ENCODE peak calls at places on chromosomes 7 and 10, in five cellular contexts. M is IMR-90, L is K562, H is HepG2, S is A549. D is an unnamed sample.

GRCh38 chr7:158567153-158567603 is 20.4 kb downstream of the PTPRN2 start:
- DNase-seq in M (no peak), L (no peak), H (no peak), S (no peak), D (no peak)

GRCh38 chr10:36538945-36539586 is 586.3 kb upstream of the ANKRD30A start:
- DNase-seq in M (peak), L (no peak), H (no peak), S (no peak), D (no peak)

GRCh38 chr10:80283536-80284199 is 5.8 kb downstream of the MAT1A start:
- DNase-seq in M (no peak), L (no peak), H (no peak), S (no peak), D (no peak)

GRCh38 chr7:7761974-7762769 is 43.8 kb upstream of the RPA3 start:
- DNase-seq in M (peak), L (peak), H (no peak), S (no peak), D (no peak)

GRCh38 chr10:60385399-60385738 is 4.3 kb downstream of the ANK3 start:
- DNase-seq in M (no peak), L (no peak), H (no peak), S (no peak), D (no peak)

GRCh38 chr10:86868353-86868752 is 89.1 kb downstream of the MMRN2 start:
- DNase-seq in M (peak), L (no peak), H (no peak), S (no peak), D (no peak)

GRCh38 chr7:130141161-130141857 is 63.9 kb downstream of the TMEM209 start:
- DNase-seq in M (peak), L (peak), H (no peak), S (no peak), D (peak)

GRCh38 chr10:77290528-77291155 is 347.0 kb downstream of the KCNMA1 start:
- DNase-seq in M (peak), L (no peak), H (no peak), S (peak), D (no peak)

GRCh38 chr10:79155301-79156081 is 86.7 kb downstream of the ZMIZ1 start:
- DNase-seq in M (peak), L (no peak), H (no peak), S (no peak), D (no peak)

DNA sequence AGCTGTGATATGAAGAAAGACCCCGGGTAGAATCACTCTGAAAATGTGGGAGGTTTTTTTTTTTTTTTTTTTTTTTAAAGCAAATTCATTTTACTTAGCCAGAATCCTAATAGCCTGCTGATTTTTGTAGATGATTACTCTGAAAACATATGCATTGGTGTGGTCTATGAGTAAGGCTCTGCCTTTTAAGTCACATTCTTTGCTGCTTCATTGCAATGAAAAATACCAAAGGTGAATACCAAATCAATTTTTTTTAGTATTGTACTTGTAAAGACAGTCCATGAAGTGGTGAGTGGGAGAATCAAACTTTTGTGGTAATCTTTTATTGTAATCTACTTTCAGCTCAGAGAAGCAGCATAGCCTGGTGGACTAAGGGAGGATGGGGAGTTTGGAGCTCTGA is 130.3 kb downstream of the SDK1 start:
- DNase-seq in M (peak), L (no peak), H (no peak), S (no peak), D (no peak)
- TF ChIP-seq MAFK in M (no peak), L (no peak), H (no peak), S (no peak), D (no peak)

DNA sequence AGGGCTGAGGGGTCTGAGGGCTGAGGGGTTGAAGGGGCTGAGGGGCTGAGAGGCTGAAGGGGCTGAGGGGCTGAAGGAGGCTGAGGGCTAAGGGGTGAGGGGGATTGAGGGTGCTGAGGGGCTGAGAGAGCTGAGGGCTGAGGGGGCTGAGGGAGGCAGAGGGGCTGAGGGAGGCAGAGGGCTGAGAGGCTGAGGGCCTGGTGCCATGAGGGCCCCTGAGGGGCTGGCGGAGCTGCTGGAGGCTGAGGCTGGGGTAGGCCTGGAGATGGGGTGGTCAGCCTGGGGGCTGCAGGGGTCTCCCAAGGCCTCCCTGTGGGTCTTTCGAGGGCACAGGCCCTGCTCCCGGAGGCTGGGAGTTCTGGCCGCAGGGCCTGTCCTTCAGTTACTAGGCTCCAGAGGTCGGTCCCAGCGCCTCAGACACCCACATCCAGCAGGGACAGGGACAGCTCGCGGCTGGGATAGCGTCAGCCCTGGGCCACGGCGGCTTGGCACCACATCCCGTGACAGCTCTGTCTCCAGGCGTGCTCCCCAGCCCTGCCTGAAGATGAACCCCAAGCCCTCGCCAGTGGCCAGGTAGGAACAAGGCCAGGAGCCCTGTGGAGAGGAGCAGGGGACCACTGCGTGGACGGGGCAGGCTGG is 16.9 kb downstream of the MYO1G start:
- DNase-seq in M (no peak), L (no peak), H (no peak), S (no peak), D (no peak)
- TF ChIP-seq MAFK in M (no peak), L (no peak), H (no peak), S (no peak), D (no peak)

GRCh38 chr10:21531164-21531563 is 2.9 kb upstream of the MLLT10 start:
- DNase-seq in M (peak), L (peak), H (no peak), S (no peak), D (no peak)
- TF ChIP-seq MAFK in M (no peak), L (no peak), H (no peak), S (no peak), D (no peak)

GRCh38 chr10:100819424-100819823 is 74.0 kb downstream of the PAX2 start:
- DNase-seq in M (no peak), L (no peak), H (no peak), S (no peak), D (no peak)
- TF ChIP-seq MAFK in M (no peak), L (no peak), H (no peak), S (no peak), D (no peak)

GRCh38 chr7:22842973-22843372 is 20.3 kb upstream of the TOMM7 start:
- DNase-seq in M (no peak), L (no peak), H (no peak), S (no peak), D (no peak)

GRCh38 chr7:22843681-22844309 is 21.1 kb upstream of the TOMM7 start:
- DNase-seq in M (no peak), L (no peak), H (no peak), S (no peak), D (no peak)

GRCh38 chr7:22845221-22845844 is 22.7 kb upstream of the TOMM7 start:
- DNase-seq in M (no peak), L (no peak), H (no peak), S (no peak), D (no peak)

GRCh38 chr7:22842383-22842903 is 19.8 kb upstream of the TOMM7 start:
- DNase-seq in M (no peak), L (no peak), H (no peak), S (no peak), D (no peak)

DNA sequence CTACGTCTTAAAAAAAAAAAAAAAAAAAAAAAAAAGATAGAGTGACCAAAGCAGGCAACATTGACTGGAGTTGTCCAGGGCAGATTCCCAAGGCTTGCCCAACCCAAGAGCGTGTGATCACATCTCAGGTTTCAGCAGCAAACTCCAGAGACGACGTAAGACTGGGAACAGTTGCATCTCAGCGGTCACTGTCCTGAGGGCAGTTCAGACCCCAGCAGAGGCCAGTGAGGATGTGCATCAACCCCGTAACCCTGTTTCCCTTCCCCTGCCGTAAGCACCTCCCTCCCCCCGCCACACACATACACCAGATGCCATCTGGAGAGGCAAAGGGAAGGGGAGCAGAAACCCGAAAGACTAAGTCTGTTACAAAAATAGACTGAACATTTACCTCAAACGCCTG is 19.3 kb upstream of the TOMM7 start:
- DNase-seq in M (peak), L (no peak), H (no peak), S (no peak), D (no peak)
- TF ChIP-seq MAFK in M (no peak), L (no peak), H (no peak), S (no peak), D (no peak)

DNA sequence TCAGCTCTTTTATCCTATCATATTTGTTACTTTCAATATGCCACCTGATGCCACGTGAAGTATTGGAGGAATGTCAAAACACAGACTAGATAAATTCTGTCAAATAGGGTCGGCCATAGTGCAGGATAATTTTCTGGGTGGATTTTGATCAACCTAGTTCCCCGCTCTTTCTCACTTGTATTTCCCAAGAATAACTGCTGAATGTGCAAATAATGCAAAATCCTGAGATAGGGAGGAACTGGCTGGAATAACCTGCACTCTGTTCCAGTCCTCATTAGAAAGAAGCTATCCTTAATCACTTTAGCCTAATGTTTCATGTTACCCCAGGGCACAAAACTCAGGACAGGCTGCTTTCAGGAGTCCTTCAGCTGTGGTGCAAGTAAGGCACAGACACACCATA is 33.9 kb downstream of the ZWINT start:
- DNase-seq in M (no peak), L (no peak), H (no peak), S (no peak), D (no peak)
- TF ChIP-seq MAFK in M (peak), L (peak), H (peak), S (peak), D (no peak)

GRCh38 chr7:86469680-86470295 is 173.9 kb upstream of the GRM3 start:
- DNase-seq in M (peak), L (peak), H (peak), S (peak), D (peak)
- TF ChIP-seq MAFK in M (no peak), L (no peak), H (no peak), S (no peak), D (peak)

DNA sequence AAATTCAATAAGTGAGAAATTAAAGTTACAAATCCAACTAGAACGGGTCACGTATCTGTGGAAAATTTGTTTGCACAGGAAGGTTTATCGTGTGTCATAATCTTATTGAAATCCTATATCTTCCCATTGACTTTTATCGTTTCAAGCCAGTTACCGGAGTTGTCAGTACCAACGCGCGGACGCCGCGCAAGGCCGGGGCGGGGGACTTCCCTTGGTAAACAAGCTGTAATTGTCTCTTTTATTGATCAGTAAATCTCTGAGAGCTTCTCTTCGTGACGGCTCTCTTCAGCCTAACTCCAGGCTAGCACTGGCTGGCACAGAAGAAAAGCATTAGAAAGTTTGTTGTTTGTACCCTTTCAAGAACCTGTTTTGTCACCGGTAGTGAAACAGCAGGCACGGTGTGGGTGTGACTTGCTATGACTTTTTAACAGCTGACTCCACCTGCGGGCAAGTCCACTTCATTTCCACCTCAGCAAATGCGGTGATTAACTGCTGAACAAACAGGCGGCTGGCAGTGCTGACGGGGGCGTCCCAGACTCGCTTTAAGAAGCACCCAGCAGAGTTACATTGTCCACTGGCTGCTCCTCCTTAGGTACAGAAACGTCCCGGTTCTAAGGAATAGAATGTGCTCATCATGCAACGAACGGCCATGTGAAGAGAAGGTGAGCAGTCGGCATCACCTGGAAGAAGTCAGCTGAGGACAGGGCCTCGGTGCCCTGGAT is 215.8 kb downstream of the MAD1L1 start:
- DNase-seq in M (no peak), L (no peak), H (no peak), S (no peak), D (no peak)
- TF ChIP-seq MAFK in M (no peak), L (no peak), H (no peak), S (no peak), D (no peak)